ENCODE peak calls at places on chromosomes 11 and 22, in ten cellular contexts. Z, R, D, E, M, I, S, X, B and H are unnamed samples.

GRCh38 chr11:124867700-124868099 is 2.5 kb downstream of the ROBO3 start:
- DNase-seq in B (peak; percentile 54), X (peak; percentile 42), R (peak; percentile 63), E (no peak), Z (peak; percentile 55), I (peak; percentile 40), M (no peak), S (no peak), D (no peak), H (no peak)

GRCh38 chr11:1373536-1374214 is 16.1 kb upstream of the BRSK2 start:
- DNase-seq in Z (no peak), X (peak; percentile 7), I (no peak), B (no peak), R (no peak), M (no peak), D (no peak), E (no peak), S (no peak), H (no peak)

GRCh38 chr11:102395720-102396358 is 48.8 kb downstream of the BIRC2 start:
- DNase-seq in I (no peak), S (no peak), Z (no peak), E (no peak), M (no peak), R (no peak), D (no peak), X (no peak), B (no peak), H (no peak)

GRCh38 chr11:81005595-81005994 is 1564.8 kb upstream of the TENM4 start:
- DNase-seq in B (peak; percentile 80), R (no peak), E (no peak), X (peak; percentile 86), Z (no peak), I (peak; percentile 38), S (no peak), M (no peak), D (no peak), H (no peak)

GRCh38 chr22:20956258-20957117 is 10.6 kb upstream of the AIFM3 start:
- DNase-seq in B (peak; percentile 50), M (no peak), X (peak; percentile 9), R (no peak), E (no peak), D (no peak), Z (no peak), I (peak; percentile 75), S (peak; percentile 87), H (no peak)

GRCh38 chr22:37996079-37996478 is 11.7 kb upstream of the SOX10 start:
- DNase-seq in R (no peak), I (no peak), D (no peak), M (no peak), E (peak; percentile 32), S (no peak), B (no peak), Z (no peak), X (no peak), H (no peak)

GRCh38 chr11:125778728-125779127 is at the start of gene PATE2:
- DNase-seq in S (no peak), M (no peak), D (no peak), X (no peak), E (no peak), B (no peak), I (no peak), R (no peak), Z (no peak), H (no peak)

GRCh38 chr11:72439455-72439854 is 5.1 kb upstream of the CLPB start:
- DNase-seq in M (no peak), E (no peak), Z (no peak), D (no peak), I (no peak), B (peak; percentile 81), X (peak; percentile 33), S (no peak), R (no peak), H (no peak)

GRCh38 chr11:64226507-64227051 is 505 bp downstream of the NUDT22 start:
- DNase-seq in B (no peak), M (no peak), R (peak; percentile 80), D (no peak), S (peak; percentile 82), X (no peak), Z (peak; percentile 79), I (no peak), E (peak; percentile 67), H (peak; percentile 77)

GRCh38 chr11:64227405-64227956 is 1.4 kb downstream of the NUDT22 start:
- DNase-seq in I (no peak), R (peak; percentile 64), S (no peak), M (no peak), D (no peak), B (peak; percentile 36), E (no peak), Z (no peak), X (no peak), H (no peak)

GRCh38 chr11:64224891-64225607 is 937 bp downstream of the TRPT1 start:
- DNase-seq in Z (peak; percentile 72), M (peak; percentile 12), E (no peak), I (no peak), S (no peak), D (no peak), R (peak; percentile 70), B (no peak), X (no peak), H (no peak)

GRCh38 chr11:64224151-64224890 is 1.7 kb downstream of the TRPT1 start:
- DNase-seq in B (no peak), X (no peak), Z (peak; percentile 74), D (no peak), S (no peak), M (peak; percentile 16), I (no peak), E (no peak), R (peak; percentile 68), H (no peak)

DNA sequence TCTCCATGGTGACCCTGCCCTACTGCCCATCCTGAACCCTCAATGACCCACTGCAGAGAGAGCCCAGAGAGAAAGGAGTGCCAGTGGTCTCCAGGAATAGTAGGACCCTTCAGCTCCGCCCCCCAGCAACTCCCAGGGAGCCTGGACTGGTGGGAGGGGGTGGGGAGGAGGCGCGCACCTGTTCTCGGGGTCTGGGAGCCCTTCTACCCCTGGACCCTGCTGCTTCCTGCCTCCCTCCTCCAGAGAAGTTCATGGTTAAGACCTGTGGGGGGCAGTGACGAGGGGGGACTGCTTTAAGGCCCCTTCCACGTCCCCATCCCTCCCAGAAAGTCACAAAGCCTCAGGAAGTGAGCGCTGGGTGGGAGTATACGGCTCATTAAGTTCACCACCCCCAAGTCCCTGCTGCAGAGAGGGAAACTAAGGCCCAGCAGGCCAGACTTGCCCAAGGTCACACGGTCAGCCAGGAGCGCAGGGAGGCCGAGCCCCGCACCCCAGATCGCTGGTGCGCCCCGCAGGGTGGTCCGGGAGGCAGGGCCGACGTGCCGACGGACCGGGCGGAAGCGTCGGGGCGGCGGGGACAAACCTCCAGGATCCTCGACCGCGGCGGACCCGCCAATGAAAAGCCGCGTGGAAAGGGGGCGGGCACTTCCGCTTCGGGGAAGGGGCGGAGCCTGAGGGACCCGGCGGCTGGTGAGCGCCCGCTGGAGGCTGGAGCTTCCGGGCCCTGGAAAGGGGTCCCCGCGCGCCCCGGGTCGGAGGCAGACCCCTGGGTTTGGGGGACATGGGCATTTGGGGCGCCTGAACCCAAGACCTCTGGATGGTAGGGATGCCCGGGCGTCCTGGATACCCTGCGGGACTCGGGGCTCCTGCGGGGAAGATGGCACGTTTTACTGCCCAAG is at the start of the genes NUDT22 and TRPT1:
- DNase-seq in S (peak; percentile 96), E (peak; percentile 93), Z (peak; percentile 95), I (peak; percentile 80), B (peak; percentile 80), R (peak; percentile 96), D (peak; percentile 89), M (peak; percentile 90), X (peak; percentile 60), H (peak; percentile 97)
- TF ChIP-seq CTCF in S (peak; percentile 36), E (no peak), Z (no peak), I (peak; percentile 28), B (peak; percentile 24), R (peak; percentile 18), D (peak; percentile 58), M (peak; percentile 16), X (peak; percentile 55), H (no peak)

GRCh38 chr11:10540546-10540914 is 457 bp downstream of the RNF141 start:
- DNase-seq in S (no peak), B (peak; percentile 49), R (peak; percentile 75), Z (no peak), D (no peak), E (no peak), X (peak; percentile 13), I (no peak), M (no peak), H (no peak)
- H3K27ac ChIP-seq in S (peak overlapping the region; percentile 90), B (peak overlapping the region; percentile 85), R (peak overlapping the region; percentile 81), Z (peak overlapping the region; percentile 95), D (peak overlapping the region; percentile 85), E (peak overlapping the region; percentile 91), X (peak overlapping the region; percentile 48), I (peak overlapping the region; percentile 85), M (peak overlapping the region; percentile 74), H (peak overlapping the region; percentile 91)

GRCh38 chr11:109374441-109374840 is 47.5 kb upstream of the C11orf87 start:
- DNase-seq in B (no peak), I (no peak), Z (no peak), X (no peak), D (no peak), R (no peak), M (no peak), S (no peak), E (no peak), H (no peak)

GRCh38 chr11:109371444-109372176 is 50.4 kb upstream of the C11orf87 start:
- DNase-seq in Z (no peak), M (no peak), D (no peak), S (no peak), E (no peak), B (peak; percentile 14), I (no peak), X (no peak), R (no peak), H (no peak)

GRCh38 chr11:109377039-109377742 is 44.8 kb upstream of the C11orf87 start:
- DNase-seq in E (no peak), S (no peak), I (no peak), Z (no peak), X (no peak), D (no peak), M (no peak), R (no peak), B (no peak), H (no peak)

GRCh38 chr11:109378049-109378448 is 43.9 kb upstream of the C11orf87 start:
- DNase-seq in E (no peak), M (no peak), B (peak; percentile 16), R (no peak), S (no peak), I (no peak), X (no peak), D (no peak), Z (no peak), H (no peak)

DNA sequence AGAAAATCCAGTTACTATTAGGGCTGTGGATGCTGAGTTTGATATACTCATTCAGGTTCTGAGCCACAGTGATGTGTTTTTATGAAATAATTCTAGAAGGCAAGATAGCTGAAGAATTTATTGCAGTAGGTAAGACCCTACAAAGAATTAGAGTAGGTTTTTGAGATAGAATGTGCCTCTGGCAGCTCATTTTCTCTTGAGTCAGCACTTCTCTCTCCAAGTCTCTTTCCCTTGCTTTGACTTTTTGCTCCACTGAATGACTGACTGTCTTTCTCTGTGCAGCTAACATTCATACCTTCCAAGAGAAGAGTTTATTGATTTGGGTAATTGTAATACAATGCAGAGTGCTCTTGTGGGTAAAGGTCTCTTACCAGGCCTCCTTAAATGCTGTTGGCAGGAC is 48.0 kb upstream of the C11orf87 start:
- DNase-seq in E (no peak), D (no peak), X (no peak), R (no peak), I (no peak), M (no peak), S (no peak), Z (no peak), B (no peak), H (no peak)
- TF ChIP-seq CTCF in E (no peak), D (no peak), X (no peak), R (no peak), I (no peak), M (no peak), S (no peak), Z (no peak), B (no peak), H (no peak)

DNA sequence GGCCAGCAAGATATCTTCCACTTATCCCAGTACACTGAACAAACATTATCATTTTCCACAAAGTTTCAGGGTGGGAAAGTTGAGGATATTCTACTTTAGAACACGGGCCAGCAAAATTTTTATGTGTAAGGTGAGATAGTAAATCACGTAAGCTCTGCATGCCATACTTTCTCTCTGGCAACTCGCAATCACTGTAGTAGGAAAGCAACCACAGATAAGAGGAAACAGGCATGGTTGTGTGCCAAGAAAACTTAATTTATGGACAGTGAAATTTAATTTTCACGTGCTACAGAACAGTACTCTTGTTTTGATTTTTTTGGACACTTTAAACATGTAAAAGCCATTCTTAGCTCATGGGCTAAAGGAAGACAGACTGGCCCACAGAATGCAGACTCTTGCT is 82.5 kb downstream of the LARGE1 start:
- DNase-seq in S (no peak), R (no peak), E (no peak), B (no peak), X (no peak), M (no peak), I (no peak), D (no peak), Z (no peak), H (no peak)
- H3K27ac ChIP-seq in S (no peak overlapping the region), R (no peak overlapping the region), E (no peak overlapping the region), B (no peak overlapping the region), X (no peak overlapping the region), M (no peak overlapping the region), I (no peak overlapping the region), D (no peak overlapping the region), Z (no peak overlapping the region), H (no peak overlapping the region)